ENCODE peak calls at places on chromosomes 3 and 15, in six cellular contexts. L, G, C, I, Z and J are unnamed samples.

GRCh38 chr3:100040446-100040845 is 73.9 kb downstream of the FILIP1L start:
- DNase-seq in L (no peak), G (no peak), C (no peak), I (peak), Z (no peak), J (no peak)

GRCh38 chr3:188486126-188486525 is 332.2 kb downstream of the LPP start:
- DNase-seq in L (no peak), G (no peak), C (no peak), I (no peak), Z (no peak), J (no peak)

GRCh38 chr3:51304230-51304629 is 80.9 kb upstream of the MANF start:
- DNase-seq in L (no peak), G (no peak), C (no peak), I (no peak), Z (peak), J (no peak)

GRCh38 chr15:74036271-74037170 is 42.0 kb downstream of the PML start:
- DNase-seq in L (no peak), G (no peak), C (no peak), I (peak), Z (peak), J (no peak)

GRCh38 chr3:135050536-135050935 is 255.5 kb downstream of the EPHB1 start:
- DNase-seq in L (no peak), G (no peak), C (no peak), I (no peak), Z (no peak), J (no peak)

GRCh38 chr15:101146118-101146702 is 105.6 kb downstream of the CHSY1 start:
- DNase-seq in L (no peak), G (no peak), C (no peak), I (no peak), Z (no peak), J (no peak)

GRCh38 chr15:38972831-38973230 is 408.2 kb upstream of the RASGRP1 start:
- DNase-seq in L (no peak), G (no peak), C (no peak), I (no peak), Z (no peak), J (no peak)

GRCh38 chr15:64547275-64547674 is 86.9 kb downstream of the ZNF609 start:
- DNase-seq in L (no peak), G (no peak), C (no peak), I (no peak), Z (no peak), J (no peak)

GRCh38 chr3:49804141-49805041 is 1.3 kb downstream of the INKA1 start:
- DNase-seq in L (no peak), G (no peak), C (no peak), I (peak), Z (no peak), J (no peak)

GRCh38 chr3:13620776-13621365 is 71.9 kb downstream of the FBLN2 start:
- DNase-seq in L (no peak), G (no peak), C (no peak), I (no peak), Z (no peak), J (no peak)

GRCh38 chr3:143234521-143234920 is 115.0 kb downstream of the CHST2 start:
- DNase-seq in L (no peak), G (no peak), C (no peak), I (no peak), Z (no peak), J (no peak)

GRCh38 chr15:42385206-42385979 is 26.1 kb downstream of the CAPN3 start:
- DNase-seq in L (no peak), G (peak), C (no peak), I (no peak), Z (peak), J (no peak)

GRCh38 chr3:156865732-156866131 is 39.6 kb downstream of the LEKR1 start:
- DNase-seq in L (no peak), G (no peak), C (no peak), I (no peak), Z (no peak), J (no peak)

GRCh38 chr3:100063929-100064461 is 50.3 kb downstream of the FILIP1L start:
- DNase-seq in L (no peak), G (no peak), C (no peak), I (no peak), Z (no peak), J (no peak)

GRCh38 chr15:99074446-99074845 is 30.4 kb upstream of the SYNM start:
- DNase-seq in L (no peak), G (no peak), C (no peak), I (no peak), Z (no peak), J (no peak)

GRCh38 chr3:126373682-126374601 is 16.7 kb upstream of the KLF15 start:
- DNase-seq in L (peak), G (no peak), C (no peak), I (no peak), Z (peak), J (no peak)

GRCh38 chr3:59908700-59909099 is 858.9 kb upstream of the CFAP20DC start:
- DNase-seq in L (no peak), G (no peak), C (no peak), I (no peak), Z (no peak), J (no peak)

GRCh38 chr15:92591275-92591674 is 64.3 kb downstream of the FAM174B start:
- DNase-seq in L (no peak), G (no peak), C (no peak), I (no peak), Z (no peak), J (no peak)

GRCh38 chr3:54042259-54042823 is 80.0 kb upstream of the CACNA2D3 start:
- DNase-seq in L (no peak), G (no peak), C (no peak), I (no peak), Z (no peak), J (no peak)

GRCh38 chr3:182725372-182726251 is 67.7 kb upstream of the ATP11B start:
- DNase-seq in L (no peak), G (no peak), C (no peak), I (no peak), Z (no peak), J (no peak)

GRCh38 chr15:96737408-96737807 is 406.9 kb downstream of the NR2F2 start:
- DNase-seq in L (no peak), G (no peak), C (no peak), I (no peak), Z (no peak), J (no peak)

GRCh38 chr3:78003090-78003489 is 963.2 kb downstream of the ROBO2 start:
- DNase-seq in L (no peak), G (no peak), C (no peak), I (peak), Z (no peak), J (no peak)

GRCh38 chr15:76346666-76347506 is 10.3 kb downstream of the ISL2 start:
- DNase-seq in L (no peak), G (no peak), C (no peak), I (no peak), Z (peak), J (peak)

GRCh38 chr3:12897537-12898289 is 56.3 kb upstream of the RPL32 start:
- DNase-seq in L (no peak), G (no peak), C (no peak), I (peak), Z (peak), J (no peak)

GRCh38 chr15:67105065-67105951 is 39.9 kb downstream of the SMAD3 start:
- DNase-seq in L (peak), G (no peak), C (no peak), I (no peak), Z (peak), J (no peak)

GRCh38 chr3:121878411-121878810 is 15.8 kb upstream of the SLC15A2 start:
- DNase-seq in L (no peak), G (no peak), C (no peak), I (no peak), Z (no peak), J (no peak)

GRCh38 chr3:121885386-121885785 is 8.8 kb upstream of the SLC15A2 start:
- DNase-seq in L (no peak), G (no peak), C (no peak), I (no peak), Z (no peak), J (no peak)

GRCh38 chr3:121883507-121883906 is 10.7 kb upstream of the SLC15A2 start:
- DNase-seq in L (no peak), G (no peak), C (no peak), I (no peak), Z (no peak), J (no peak)
- TF ChIP-seq CTCF in L (peak), G (peak), C (peak), I (no peak), Z (peak), J (no peak)

GRCh38 chr15:40054746-40055575 is 16.0 kb upstream of the SRP14 start:
- DNase-seq in L (peak), G (no peak), C (peak), I (no peak), Z (no peak), J (no peak)

GRCh38 chr15:40053234-40054055 is 14.5 kb upstream of the SRP14 start:
- DNase-seq in L (no peak), G (no peak), C (peak), I (no peak), Z (no peak), J (no peak)

GRCh38 chr15:40058476-40059140 is 19.6 kb upstream of the SRP14 start:
- DNase-seq in L (peak), G (no peak), C (no peak), I (no peak), Z (no peak), J (no peak)

GRCh38 chr15:40054056-40054745 is 15.2 kb upstream of the SRP14 start:
- DNase-seq in L (no peak), G (no peak), C (peak), I (no peak), Z (no peak), J (peak)

GRCh38 chr15:40055576-40056293 is 16.8 kb upstream of the SRP14 start:
- DNase-seq in L (no peak), G (no peak), C (peak), I (peak), Z (no peak), J (peak)
- TF ChIP-seq CTCF in L (no peak), G (no peak), C (no peak), I (no peak), Z (no peak), J (no peak)

GRCh38 chr3:196216081-196216564 is at the start of gene SLC51A:
- DNase-seq in L (no peak), G (no peak), C (no peak), I (no peak), Z (no peak), J (no peak)
- TF ChIP-seq CTCF in L (no peak), G (no peak), C (no peak), I (no peak), Z (no peak), J (no peak)

DNA sequence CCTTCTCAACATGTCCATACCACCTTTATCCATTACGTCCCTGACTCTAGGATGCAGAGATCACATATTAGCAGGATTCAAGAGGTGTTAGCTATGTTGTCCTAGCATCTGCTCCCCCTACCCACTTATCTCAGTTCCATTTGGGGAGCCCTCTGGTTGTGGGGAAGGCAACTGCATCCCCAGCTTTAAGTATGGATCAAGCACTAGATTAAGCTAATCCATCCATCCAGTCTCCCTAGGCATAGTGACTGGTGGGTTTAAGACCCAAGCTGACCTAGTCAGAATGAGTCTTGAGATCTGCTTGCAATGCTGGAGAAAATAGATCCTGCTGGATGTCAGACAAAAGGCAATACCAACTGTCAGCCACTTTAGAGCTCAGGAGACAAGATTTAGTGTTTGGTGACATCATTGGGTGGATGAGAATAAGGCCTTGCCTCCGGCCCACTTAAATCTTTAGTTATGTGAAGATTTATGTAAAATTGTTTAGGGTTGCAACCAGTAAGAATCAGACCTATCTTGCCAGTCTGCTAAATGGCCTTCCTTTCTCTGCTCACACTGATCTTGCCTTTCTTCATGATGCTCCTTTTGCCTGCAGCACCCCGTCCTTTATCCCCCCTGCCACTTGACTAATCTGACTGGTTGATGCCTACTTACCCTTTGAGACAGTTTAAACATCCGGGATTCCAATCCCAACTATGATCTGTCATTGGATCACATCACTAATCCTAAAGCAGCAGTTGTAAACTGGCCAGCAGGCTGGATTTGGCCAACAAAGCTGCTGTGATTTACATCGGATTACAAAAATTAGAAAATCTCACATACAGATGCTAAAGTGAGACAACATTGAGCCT is 2.1 kb upstream of the ISY1 start:
- DNase-seq in L (no peak), G (no peak), C (no peak), I (no peak), Z (no peak), J (no peak)
- TF ChIP-seq CTCF in L (peak), G (no peak), C (peak), I (no peak), Z (no peak), J (no peak)

GRCh38 chr3:158859362-158859761 is 57.5 kb downstream of the MFSD1 start:
- DNase-seq in L (no peak), G (no peak), C (no peak), I (no peak), Z (no peak), J (no peak)
- TF ChIP-seq CTCF in L (no peak), G (no peak), C (no peak), I (no peak), Z (no peak), J (no peak)

GRCh38 chr15:69762373-69763148 is 309.9 kb downstream of the RPLP1 start:
- DNase-seq in L (no peak), G (no peak), C (no peak), I (no peak), Z (no peak), J (no peak)
- TF ChIP-seq CTCF in L (no peak), G (peak), C (peak), I (peak), Z (no peak), J (no peak)

GRCh38 chr3:8152826-8153418 is 348.7 kb upstream of the LMCD1 start:
- DNase-seq in L (no peak), G (no peak), C (no peak), I (no peak), Z (peak), J (no peak)

GRCh38 chr3:8153778-8154177 is 347.8 kb upstream of the LMCD1 start:
- DNase-seq in L (no peak), G (no peak), C (no peak), I (no peak), Z (no peak), J (no peak)

GRCh38 chr3:8157640-8158039 is 344.0 kb upstream of the LMCD1 start:
- DNase-seq in L (no peak), G (no peak), C (no peak), I (no peak), Z (no peak), J (no peak)

DNA sequence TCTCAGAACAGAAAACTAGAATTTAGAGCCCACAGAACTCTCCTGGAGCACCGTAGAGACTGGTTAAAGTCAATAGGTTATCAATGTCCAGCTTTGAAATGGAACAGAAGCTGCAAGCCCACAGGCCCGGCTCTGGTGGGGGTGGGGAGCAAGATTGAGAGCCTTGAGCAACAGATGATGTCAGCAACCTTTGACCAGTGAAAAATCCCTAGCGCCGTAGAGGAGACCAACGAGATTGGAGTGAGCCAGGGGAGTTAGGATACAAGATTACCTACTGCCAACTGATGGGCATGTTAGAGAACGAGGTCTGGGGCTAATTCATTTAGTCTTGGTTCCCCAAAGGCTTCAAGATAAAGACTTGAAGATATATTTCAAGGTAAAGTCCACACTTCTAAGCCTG is 345.5 kb upstream of the LMCD1 start:
- DNase-seq in L (no peak), G (no peak), C (no peak), I (no peak), Z (no peak), J (no peak)
- TF ChIP-seq CTCF in L (no peak), G (no peak), C (no peak), I (no peak), Z (no peak), J (no peak)

GRCh38 chr3:24287728-24288450 is 206.8 kb downstream of the THRB start:
- DNase-seq in L (no peak), G (no peak), C (no peak), I (peak), Z (no peak), J (no peak)

GRCh38 chr3:24290596-24290995 is 204.1 kb downstream of the THRB start:
- DNase-seq in L (no peak), G (no peak), C (no peak), I (no peak), Z (no peak), J (no peak)

GRCh38 chr3:24288538-24289236 is 206.0 kb downstream of the THRB start:
- DNase-seq in L (no peak), G (no peak), C (no peak), I (peak), Z (no peak), J (no peak)

GRCh38 chr3:24286405-24286804 is 208.2 kb downstream of the THRB start:
- DNase-seq in L (no peak), G (no peak), C (no peak), I (no peak), Z (no peak), J (no peak)
- TF ChIP-seq CTCF in L (no peak), G (no peak), C (no peak), I (no peak), Z (no peak), J (no peak)